ENCODE peak calls at places on chromosomes 16 and 17, in ten cellular contexts. S is OCI-LY7; M is Kasumi-1; I is ACHN; T is stimulated activated naive CD4-positive, alpha-beta T cell; F is activated naive CD4-positive, alpha-beta T cell; O is heart left ventricle; G is GOT3; Y is NCI-H1417; P is LoVo. N is an unnamed sample.

GRCh38 chr16:82736161-82736697 is 109.5 kb downstream of the CDH13 start:
- DNase-seq in S (no peak), M (no peak), I (no peak), T (no peak), F (no peak), O (no peak), G (no peak), Y (no peak), P (no peak), N (no peak)

GRCh38 chr16:75244844-75245758 is 6.3 kb downstream of the BCAR1 start:
- DNase-seq in S (peak), M (no peak), I (peak), T (no peak), F (no peak), O (peak), G (peak), Y (no peak), P (peak), N (peak)

GRCh38 chr17:68197997-68198930 is 49.6 kb upstream of the AMZ2 start:
- DNase-seq in S (no peak), M (no peak), I (no peak), T (no peak), F (no peak), O (no peak), G (no peak), Y (peak), P (no peak), N (peak)

GRCh38 chr16:84985079-84986065 is 26.0 kb downstream of the ZDHHC7 start:
- DNase-seq in S (no peak), M (no peak), I (no peak), T (no peak), F (no peak), O (no peak), G (peak), Y (no peak), P (no peak), N (no peak)

GRCh38 chr17:45692661-45693060 is 91.5 kb upstream of the CRHR1 start:
- DNase-seq in S (no peak), M (no peak), I (no peak), T (no peak), F (no peak), O (no peak), G (no peak), Y (no peak), P (no peak), N (no peak)

GRCh38 chr16:75086281-75086680 is 30.3 kb downstream of the LDHD start:
- DNase-seq in S (no peak), M (no peak), I (no peak), T (no peak), F (no peak), O (no peak), G (no peak), Y (no peak), P (no peak), N (no peak)

GRCh38 chr17:54494731-54495715 is 405.6 kb upstream of the TOM1L1 start:
- DNase-seq in S (no peak), M (no peak), I (no peak), T (no peak), F (no peak), O (no peak), G (no peak), Y (peak), P (no peak), N (no peak)

GRCh38 chr17:17518019-17518418 is 21.8 kb upstream of the RASD1 start:
- DNase-seq in S (no peak), M (no peak), I (no peak), T (no peak), F (no peak), O (no peak), G (no peak), Y (no peak), P (no peak), N (peak)

GRCh38 chr16:55212791-55213190 is 111.2 kb upstream of the IRX6 start:
- DNase-seq in S (no peak), M (no peak), I (no peak), T (no peak), F (no peak), O (no peak), G (no peak), Y (no peak), P (no peak), N (no peak)

GRCh38 chr16:57911711-57912110 is 59.2 kb downstream of the CNGB1 start:
- DNase-seq in S (no peak), M (no peak), I (no peak), T (no peak), F (no peak), O (no peak), G (no peak), Y (no peak), P (no peak), N (no peak)

GRCh38 chr17:82278786-82279379 is 5.4 kb upstream of the CSNK1D start:
- DNase-seq in S (no peak), M (no peak), I (no peak), T (no peak), F (no peak), O (no peak), G (no peak), Y (peak), P (no peak), N (no peak)

GRCh38 chr17:17114592-17115225 is 72.5 kb downstream of the MPRIP start:
- DNase-seq in S (no peak), M (no peak), I (no peak), T (no peak), F (no peak), O (no peak), G (no peak), Y (no peak), P (no peak), N (peak)

GRCh38 chr16:19266774-19267173 is 18.8 kb upstream of the CLEC19A start:
- DNase-seq in S (no peak), M (no peak), I (no peak), T (no peak), F (no peak), O (no peak), G (no peak), Y (no peak), P (no peak), N (no peak)

GRCh38 chr17:72838581-72838980 is 253.9 kb downstream of the SLC39A11 start:
- DNase-seq in S (no peak), M (no peak), I (no peak), T (no peak), F (no peak), O (no peak), G (no peak), Y (no peak), P (no peak), N (no peak)

GRCh38 chr17:39222866-39223834 is 2.6 kb downstream of the STAC2 start:
- DNase-seq in S (no peak), M (no peak), I (no peak), T (no peak), F (no peak), O (no peak), G (no peak), Y (no peak), P (no peak), N (no peak)

GRCh38 chr16:48892884-48893283 is 282.9 kb upstream of the N4BP1 start:
- DNase-seq in S (no peak), M (no peak), I (no peak), T (no peak), F (no peak), O (no peak), G (no peak), Y (peak), P (no peak), N (no peak)

GRCh38 chr16:74463888-74464287 is 42.6 kb upstream of the CLEC18B start:
- DNase-seq in S (peak), M (no peak), I (no peak), T (no peak), F (no peak), O (no peak), G (no peak), Y (no peak), P (no peak), N (no peak)

GRCh38 chr17:75105269-75106080 is 4.3 kb upstream of the ARMC7 start:
- DNase-seq in S (peak), M (peak), I (peak), T (no peak), F (no peak), O (no peak), G (no peak), Y (peak), P (peak), N (peak)

GRCh38 chr17:43431741-43432523 is 33.1 kb downstream of the ARL4D start:
- DNase-seq in S (no peak), M (no peak), I (no peak), T (no peak), F (no peak), O (no peak), G (no peak), Y (peak), P (no peak), N (no peak)

GRCh38 chr17:830950-831349 is 48.8 kb downstream of the MRM3 start:
- DNase-seq in S (no peak), M (no peak), I (no peak), T (no peak), F (no peak), O (no peak), G (no peak), Y (no peak), P (no peak), N (no peak)

GRCh38 chr17:37417852-37418251 is 11.2 kb downstream of the TADA2A start:
- DNase-seq in S (no peak), M (no peak), I (no peak), T (no peak), F (no peak), O (no peak), G (no peak), Y (no peak), P (no peak), N (no peak)

GRCh38 chr16:65739518-65739917 is 617.7 kb upstream of the CDH11 start:
- DNase-seq in S (peak), M (no peak), I (no peak), T (no peak), F (no peak), O (no peak), G (no peak), Y (no peak), P (no peak), N (no peak)

GRCh38 chr17:57086069-57086930 is 1.3 kb downstream of the AKAP1 start:
- DNase-seq in S (peak), M (peak), I (peak), T (no peak), F (no peak), O (peak), G (no peak), Y (peak), P (peak), N (peak)

GRCh38 chr17:66548659-66549311 is 246.4 kb downstream of the PRKCA start:
- DNase-seq in S (no peak), M (no peak), I (no peak), T (no peak), F (no peak), O (no peak), G (no peak), Y (no peak), P (no peak), N (no peak)

GRCh38 chr17:44283374-44284023 is 15.6 kb upstream of the SLC4A1 start:
- DNase-seq in S (no peak), M (no peak), I (no peak), T (no peak), F (no peak), O (no peak), G (no peak), Y (no peak), P (no peak), N (no peak)

GRCh38 chr16:30033270-30033669 is 2.2 kb upstream of the TLCD3B start:
- DNase-seq in S (no peak), M (no peak), I (no peak), T (no peak), F (no peak), O (no peak), G (no peak), Y (no peak), P (no peak), N (no peak)

GRCh38 chr16:11136600-11136999 is 119.4 kb downstream of the SOCS1 start:
- DNase-seq in S (no peak), M (no peak), I (peak), T (no peak), F (no peak), O (peak), G (no peak), Y (peak), P (no peak), N (no peak)

GRCh38 chr17:57760001-57760400 is 14.9 kb upstream of the CCDC182 start:
- DNase-seq in S (no peak), M (no peak), I (no peak), T (no peak), F (no peak), O (no peak), G (no peak), Y (no peak), P (no peak), N (no peak)

GRCh38 chr16:21614896-21615295 is 15.5 kb downstream of the METTL9 start:
- DNase-seq in S (no peak), M (no peak), I (no peak), T (no peak), F (no peak), O (no peak), G (no peak), Y (no peak), P (no peak), N (no peak)

GRCh38 chr17:73773702-73774101 is 129.5 kb upstream of the SDK2 start:
- DNase-seq in S (no peak), M (no peak), I (no peak), T (no peak), F (no peak), O (no peak), G (no peak), Y (no peak), P (no peak), N (no peak)

GRCh38 chr16:29820730-29821662 is 734 bp downstream of the MVP start:
- DNase-seq in S (no peak), M (no peak), I (peak), T (peak), F (no peak), O (peak), G (no peak), Y (no peak), P (peak), N (peak)

GRCh38 chr17:77830816-77831490 is 127.5 kb upstream of the TNRC6C start:
- DNase-seq in S (no peak), M (no peak), I (peak), T (no peak), F (no peak), O (no peak), G (no peak), Y (no peak), P (no peak), N (no peak)

GRCh38 chr16:12162151-12162559 is 185.6 kb downstream of the SNX29 start:
- DNase-seq in S (no peak), M (no peak), I (no peak), T (no peak), F (no peak), O (no peak), G (no peak), Y (no peak), P (no peak), N (no peak)

GRCh38 chr17:57915532-57915931 is 39.7 kb downstream of the CUEDC1 start:
- DNase-seq in S (no peak), M (no peak), I (no peak), T (no peak), F (no peak), O (peak), G (no peak), Y (peak), P (no peak), N (no peak)

GRCh38 chr16:67528870-67529638 is 425 bp downstream of the RIPOR1 start:
- DNase-seq in S (peak), M (no peak), I (peak), T (no peak), F (no peak), O (no peak), G (no peak), Y (peak), P (no peak), N (no peak)

GRCh38 chr16:30987581-30988190 is 2.7 kb downstream of the HSD3B7 start:
- DNase-seq in S (no peak), M (no peak), I (no peak), T (no peak), F (no peak), O (no peak), G (no peak), Y (no peak), P (no peak), N (no peak)

GRCh38 chr17:32489320-32490100 is 2.7 kb downstream of the CDK5R1 start:
- DNase-seq in S (no peak), M (no peak), I (no peak), T (no peak), F (no peak), O (no peak), G (no peak), Y (peak), P (no peak), N (peak)

GRCh38 chr17:42676424-42677011 is at the start of gene PLEKHH3:
- DNase-seq in S (peak), M (no peak), I (no peak), T (no peak), F (no peak), O (no peak), G (no peak), Y (peak), P (no peak), N (no peak)

GRCh38 chr16:23949630-23950290 is 114.0 kb downstream of the PRKCB start:
- DNase-seq in S (peak), M (peak), I (no peak), T (peak), F (no peak), O (no peak), G (no peak), Y (no peak), P (no peak), N (peak)

N was measured in mucosa of descending colon.